ENCODE peak calls at places on chromosomes 12 and 14, in ten cellular contexts. G, P, Q, R, U, I, Y, Z, J and B are unnamed samples.

GRCh38 chr12:40819427-40820108 is 127.3 kb downstream of the CNTN1 start:
- DNase-seq in G (no peak), P (no peak), Q (no peak), R (peak), U (no peak), I (peak), Y (no peak), Z (peak), J (no peak), B (peak)

GRCh38 chr14:57346741-57347140 is 43.6 kb upstream of the NAA30 start:
- DNase-seq in G (no peak), P (no peak), Q (no peak), R (no peak), U (no peak), I (no peak), Y (no peak), Z (no peak), J (no peak), B (no peak)

GRCh38 chr12:81570234-81570633 is 188.9 kb downstream of the PPFIA2 start:
- DNase-seq in G (no peak), P (no peak), Q (no peak), R (no peak), U (no peak), I (no peak), Y (no peak), Z (no peak), J (no peak), B (no peak)

GRCh38 chr14:29788093-29788492 is 139.6 kb downstream of the PRKD1 start:
- DNase-seq in G (no peak), P (no peak), Q (no peak), R (no peak), U (no peak), I (no peak), Y (no peak), Z (no peak), J (no peak), B (no peak)

GRCh38 chr14:94317259-94317658 is 5.9 kb downstream of the SERPINA6 start:
- DNase-seq in G (no peak), P (no peak), Q (no peak), R (no peak), U (no peak), I (peak), Y (no peak), Z (peak), J (peak), B (no peak)

GRCh38 chr14:26765768-26766550 is 168.1 kb upstream of the NOVA1 start:
- DNase-seq in G (no peak), P (no peak), Q (no peak), R (no peak), U (peak), I (peak), Y (no peak), Z (peak), J (peak), B (no peak)

GRCh38 chr14:93936245-93936644 is 9.1 kb downstream of the FAM181A start:
- DNase-seq in G (no peak), P (peak), Q (no peak), R (no peak), U (no peak), I (peak), Y (no peak), Z (no peak), J (no peak), B (no peak)

GRCh38 chr12:75646329-75646940 is 135.0 kb upstream of the KRR1 start:
- DNase-seq in G (no peak), P (no peak), Q (no peak), R (no peak), U (peak), I (no peak), Y (no peak), Z (no peak), J (no peak), B (no peak)

GRCh38 chr12:132256646-132257045 is 72.7 kb downstream of the GALNT9 start:
- DNase-seq in G (no peak), P (no peak), Q (no peak), R (peak), U (no peak), I (no peak), Y (no peak), Z (no peak), J (no peak), B (no peak)

GRCh38 chr14:102993523-102993922 is 63.8 kb downstream of the CDC42BPB start:
- DNase-seq in G (no peak), P (peak), Q (no peak), R (no peak), U (peak), I (no peak), Y (no peak), Z (no peak), J (no peak), B (no peak)
- H3K27ac ChIP-seq in G (no peak), P (peak), Q (peak), R (no peak), U (no peak), I (no peak), Y (no peak), Z (no peak), J (no peak), B (no peak)

DNA sequence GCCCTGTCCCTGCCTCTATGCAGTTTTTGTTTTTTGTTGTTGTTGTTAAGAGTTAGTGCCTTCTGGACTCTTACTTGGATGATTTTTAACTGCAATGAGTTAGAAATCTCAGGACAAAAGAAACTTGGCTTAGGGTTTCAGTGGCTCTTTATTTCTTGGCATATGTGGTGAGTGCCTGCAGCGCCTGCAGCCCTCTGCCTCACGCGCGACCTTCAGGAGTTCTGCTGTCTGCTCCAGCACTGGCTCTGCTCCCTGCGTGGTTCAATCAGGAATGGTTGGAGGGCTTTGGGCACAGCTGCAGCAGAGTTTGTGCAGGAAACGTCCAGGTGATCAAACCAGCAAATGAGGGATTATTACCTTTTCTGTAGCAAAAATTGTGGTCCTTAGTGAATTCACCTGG is 19.8 kb downstream of the PPM1H start:
- DNase-seq in G (no peak), P (no peak), Q (no peak), R (no peak), U (no peak), I (no peak), Y (no peak), Z (peak), J (no peak), B (no peak)
- H3K27ac ChIP-seq in G (no peak), P (no peak), Q (no peak), R (no peak), U (no peak), I (no peak), Y (no peak), Z (no peak), J (no peak), B (peak)

GRCh38 chr12:42196728-42197603 is 41.1 kb downstream of the YAF2 start:
- DNase-seq in G (no peak), P (no peak), Q (no peak), R (no peak), U (no peak), I (no peak), Y (no peak), Z (no peak), J (no peak), B (no peak)
- H3K27ac ChIP-seq in G (no peak), P (no peak), Q (no peak), R (no peak), U (no peak), I (no peak), Y (no peak), Z (no peak), J (no peak), B (no peak)

GRCh38 chr12:56124133-56124532 is 3.9 kb upstream of the ESYT1 start:
- DNase-seq in G (no peak), P (no peak), Q (no peak), R (no peak), U (no peak), I (no peak), Y (no peak), Z (no peak), J (no peak), B (no peak)
- H3K27ac ChIP-seq in G (no peak), P (no peak), Q (peak), R (no peak), U (no peak), I (no peak), Y (no peak), Z (no peak), J (no peak), B (no peak)

GRCh38 chr12:32860182-32860581 is 36.4 kb downstream of the PKP2 start:
- DNase-seq in G (no peak), P (peak), Q (no peak), R (no peak), U (peak), I (no peak), Y (no peak), Z (no peak), J (no peak), B (no peak)
- H3K27ac ChIP-seq in G (no peak), P (no peak), Q (no peak), R (no peak), U (no peak), I (peak), Y (no peak), Z (no peak), J (no peak), B (no peak)

GRCh38 chr14:61505815-61506809 is 184.7 kb downstream of the PRKCH start:
- DNase-seq in G (no peak), P (no peak), Q (no peak), R (no peak), U (peak), I (no peak), Y (no peak), Z (no peak), J (no peak), B (no peak)
- H3K27ac ChIP-seq in G (no peak), P (no peak), Q (no peak), R (peak), U (no peak), I (no peak), Y (no peak), Z (no peak), J (no peak), B (no peak)

GRCh38 chr12:108316153-108316892 is 22.8 kb downstream of the CMKLR1 start:
- DNase-seq in G (no peak), P (no peak), Q (no peak), R (no peak), U (no peak), I (peak), Y (no peak), Z (no peak), J (no peak), B (no peak)

GRCh38 chr12:108313236-108313608 is 25.9 kb downstream of the CMKLR1 start:
- DNase-seq in G (no peak), P (no peak), Q (no peak), R (no peak), U (no peak), I (no peak), Y (no peak), Z (no peak), J (no peak), B (no peak)

GRCh38 chr12:108313609-108314331 is 25.3 kb downstream of the CMKLR1 start:
- DNase-seq in G (no peak), P (no peak), Q (no peak), R (no peak), U (no peak), I (no peak), Y (peak), Z (peak), J (peak), B (peak)

GRCh38 chr12:108317303-108318283 is 21.5 kb downstream of the CMKLR1 start:
- DNase-seq in G (no peak), P (no peak), Q (no peak), R (no peak), U (no peak), I (no peak), Y (no peak), Z (no peak), J (no peak), B (no peak)

DNA sequence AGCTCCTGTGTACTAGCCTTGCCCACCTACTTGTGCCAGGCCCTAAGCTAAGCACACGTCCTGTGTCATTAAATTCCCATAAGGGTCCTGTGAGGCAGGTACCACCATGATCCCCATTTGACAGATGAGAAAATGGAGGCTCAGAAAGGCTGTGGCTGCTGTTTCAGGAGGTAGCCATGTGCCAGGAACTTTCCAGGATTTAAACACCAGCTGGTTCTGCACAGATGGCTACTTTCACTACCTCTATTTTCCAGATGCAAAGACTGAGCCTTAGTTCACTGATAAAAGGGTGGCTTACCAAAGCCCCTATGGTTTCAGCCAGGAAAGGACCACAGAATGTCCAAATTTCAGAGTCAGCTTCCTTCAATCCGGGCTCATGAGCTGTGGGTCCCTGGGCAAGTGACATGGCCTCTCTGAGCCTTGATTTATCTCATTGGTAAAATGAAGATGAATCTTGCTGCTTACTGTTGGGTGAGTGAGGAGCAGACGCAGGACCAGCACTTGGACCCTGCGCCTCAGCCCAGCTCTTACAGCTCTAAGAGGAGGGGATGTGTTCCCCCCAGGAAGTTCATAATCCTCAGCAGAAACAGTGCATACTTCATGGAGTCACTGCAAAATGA is 23.5 kb downstream of the CMKLR1 start:
- DNase-seq in G (no peak), P (no peak), Q (no peak), R (no peak), U (no peak), I (no peak), Y (no peak), Z (no peak), J (no peak), B (no peak)
- H3K27ac ChIP-seq in G (no peak), P (no peak), Q (peak), R (no peak), U (no peak), I (no peak), Y (peak), Z (no peak), J (no peak), B (no peak)

DNA sequence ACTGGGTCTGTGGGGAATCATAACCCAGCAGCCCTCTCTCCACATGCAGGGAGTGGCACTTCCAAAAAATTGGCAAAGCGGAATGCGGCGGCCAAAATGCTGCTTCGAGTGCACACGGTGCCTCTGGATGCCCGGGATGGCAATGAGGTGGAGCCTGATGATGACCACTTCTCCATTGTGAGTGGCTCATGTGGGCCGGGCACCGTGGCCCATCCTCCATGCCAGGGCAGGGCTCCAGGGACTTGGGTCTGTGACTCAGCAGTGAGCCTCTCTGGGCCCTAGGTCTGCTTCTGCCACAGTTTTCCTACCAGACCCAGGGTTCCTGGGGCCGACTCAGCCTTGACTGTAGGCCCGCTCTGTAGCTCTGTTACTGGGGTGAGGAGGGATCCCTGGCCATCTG is 2.2 kb downstream of the NPFF start:
- DNase-seq in G (no peak), P (no peak), Q (no peak), R (peak), U (peak), I (no peak), Y (no peak), Z (peak), J (no peak), B (peak)
- H3K27ac ChIP-seq in G (no peak), P (peak), Q (no peak), R (no peak), U (peak), I (no peak), Y (peak), Z (no peak), J (no peak), B (peak)